ENCODE peak calls at places on chromosome 5, in five cellular contexts. One of them, this sample, is unnamed. For H3K27me3 and H3K9me3, the result is how much of the 10 kb centered on the place peaks cover.

GRCh38 chr5:90162324-90162723 is 247.2 kb downstream of the CETN3 start:
- DNase-seq in left lung: no peak
- DNase-seq in transverse colon: no peak
- DNase-seq in esophagus squamous epithelium: no peak
- DNase-seq in MM.1S: no peak
- DNase-seq in this sample: no peak

GRCh38 chr5:164185000-164185399 is 679.6 kb downstream of the MAT2B start:
- DNase-seq in left lung: no peak
- DNase-seq in transverse colon: no peak
- DNase-seq in esophagus squamous epithelium: no peak
- DNase-seq in MM.1S: no peak
- DNase-seq in this sample: no peak

GRCh38 chr5:62671479-62671878 is 92.9 kb downstream of the LRRC70 start:
- DNase-seq in left lung: no peak
- DNase-seq in esophagus squamous epithelium: no peak
- DNase-seq in MM.1S: no peak
- DNase-seq in transverse colon: no peak
- DNase-seq in this sample: no peak

GRCh38 chr5:109558952-109559351 is 130.8 kb upstream of the MAN2A1 start:
- DNase-seq in esophagus squamous epithelium: no peak
- DNase-seq in MM.1S: no peak
- DNase-seq in left lung: no peak
- DNase-seq in transverse colon: no peak
- DNase-seq in this sample: no peak

GRCh38 chr5:120678279-120678678 is 214.2 kb downstream of the PRR16 start:
- DNase-seq in esophagus squamous epithelium: no peak
- DNase-seq in left lung: no peak
- DNase-seq in MM.1S: no peak
- DNase-seq in transverse colon: no peak
- DNase-seq in this sample: no peak

GRCh38 chr5:153926201-153926600 is 112.5 kb downstream of the FAM114A2 start:
- DNase-seq in transverse colon: no peak
- DNase-seq in MM.1S: no peak
- DNase-seq in left lung: no peak
- DNase-seq in esophagus squamous epithelium: no peak
- DNase-seq in this sample: no peak

GRCh38 chr5:32170303-32171170 is 3.6 kb downstream of the GOLPH3 start:
- DNase-seq in left lung: no peak
- DNase-seq in MM.1S: no peak
- DNase-seq in esophagus squamous epithelium: no peak
- DNase-seq in transverse colon: no peak
- DNase-seq in this sample: peak

GRCh38 chr5:151162794-151163193 is 5.2 kb upstream of the ANXA6 start:
- DNase-seq in left lung: no peak
- DNase-seq in transverse colon: no peak
- DNase-seq in MM.1S: no peak
- DNase-seq in esophagus squamous epithelium: no peak
- DNase-seq in this sample: no peak

GRCh38 chr5:123283031-123283430 is 140.2 kb downstream of the CEP120 start:
- DNase-seq in esophagus squamous epithelium: no peak
- DNase-seq in left lung: no peak
- DNase-seq in transverse colon: no peak
- DNase-seq in MM.1S: no peak
- DNase-seq in this sample: peak

GRCh38 chr5:98847054-98847453 is 73.6 kb downstream of the RGMB start:
- DNase-seq in left lung: no peak
- DNase-seq in MM.1S: no peak
- DNase-seq in esophagus squamous epithelium: no peak
- DNase-seq in transverse colon: no peak
- DNase-seq in this sample: no peak

GRCh38 chr5:109703165-109703564 is 13.4 kb downstream of the MAN2A1 start:
- DNase-seq in esophagus squamous epithelium: no peak
- DNase-seq in MM.1S: no peak
- DNase-seq in left lung: no peak
- DNase-seq in transverse colon: no peak
- DNase-seq in this sample: no peak

GRCh38 chr5:54718647-54719046 is 201.1 kb downstream of the SNX18 start:
- DNase-seq in transverse colon: no peak
- DNase-seq in MM.1S: no peak
- DNase-seq in esophagus squamous epithelium: no peak
- DNase-seq in left lung: no peak
- DNase-seq in this sample: peak

GRCh38 chr5:169048568-169049125 is 252.3 kb downstream of the SLIT3 start:
- DNase-seq in esophagus squamous epithelium: no peak
- DNase-seq in MM.1S: no peak
- DNase-seq in transverse colon: no peak
- DNase-seq in left lung: no peak
- DNase-seq in this sample: no peak

GRCh38 chr5:162299793-162300192 is 232.2 kb downstream of the GABRG2 start:
- DNase-seq in transverse colon: no peak
- DNase-seq in esophagus squamous epithelium: no peak
- DNase-seq in MM.1S: no peak
- DNase-seq in left lung: no peak
- DNase-seq in this sample: no peak

GRCh38 chr5:172943906-172944305 is 15.3 kb upstream of the RPL26L1 start:
- DNase-seq in MM.1S: no peak
- DNase-seq in esophagus squamous epithelium: no peak
- DNase-seq in left lung: no peak
- DNase-seq in transverse colon: no peak
- DNase-seq in this sample: no peak

GRCh38 chr5:68214472-68215207 is 916 bp upstream of the PIK3R1 start:
- DNase-seq in MM.1S: peak
- DNase-seq in esophagus squamous epithelium: no peak
- DNase-seq in left lung: peak
- DNase-seq in transverse colon: no peak
- DNase-seq in this sample: no peak

GRCh38 chr5:68215208-68215887 is at the start of gene PIK3R1:
- DNase-seq in MM.1S: peak
- DNase-seq in esophagus squamous epithelium: peak
- DNase-seq in left lung: peak
- DNase-seq in transverse colon: peak
- DNase-seq in this sample: peak

GRCh38 chr5:68216737-68217231 is 1.2 kb downstream of the PIK3R1 start:
- DNase-seq in transverse colon: no peak
- DNase-seq in esophagus squamous epithelium: no peak
- DNase-seq in left lung: no peak
- DNase-seq in MM.1S: no peak
- DNase-seq in this sample: no peak

GRCh38 chr5:68217476-68217984 is 2.0 kb downstream of the PIK3R1 start:
- DNase-seq in esophagus squamous epithelium: no peak
- DNase-seq in transverse colon: no peak
- DNase-seq in left lung: no peak
- DNase-seq in MM.1S: no peak
- DNase-seq in this sample: no peak

GRCh38 chr5:68215888-68216736 is 556 bp downstream of the PIK3R1 start:
- DNase-seq in esophagus squamous epithelium: peak
- DNase-seq in left lung: peak
- DNase-seq in transverse colon: peak
- DNase-seq in MM.1S: peak
- DNase-seq in this sample: peak
- H3K4me3 ChIP-seq in esophagus squamous epithelium: peak
- H3K4me3 ChIP-seq in left lung: peak
- H3K4me3 ChIP-seq in transverse colon: peak
- H3K4me3 ChIP-seq in MM.1S: peak
- H3K4me3 ChIP-seq in this sample: peak

GRCh38 chr5:51208291-51208690 is 175.0 kb upstream of the ISL1 start:
- DNase-seq in MM.1S: no peak
- DNase-seq in left lung: no peak
- DNase-seq in transverse colon: no peak
- DNase-seq in esophagus squamous epithelium: no peak
- DNase-seq in this sample: no peak
- H3K27me3 ChIP-seq in MM.1S: under half
- H3K27me3 ChIP-seq in left lung: under half
- H3K27me3 ChIP-seq in transverse colon: under half
- H3K27me3 ChIP-seq in esophagus squamous epithelium: under half
- H3K27me3 ChIP-seq in this sample: under half

GRCh38 chr5:158198636-158199035 is 339.7 kb upstream of the CLINT1 start:
- DNase-seq in esophagus squamous epithelium: no peak
- DNase-seq in MM.1S: peak
- DNase-seq in left lung: no peak
- DNase-seq in transverse colon: no peak
- DNase-seq in this sample: no peak

GRCh38 chr5:158195811-158196210 is 336.9 kb upstream of the CLINT1 start:
- DNase-seq in esophagus squamous epithelium: no peak
- DNase-seq in transverse colon: no peak
- DNase-seq in MM.1S: no peak
- DNase-seq in left lung: no peak
- DNase-seq in this sample: no peak

GRCh38 chr5:158194561-158194961 is 335.6 kb upstream of the CLINT1 start:
- DNase-seq in left lung: no peak
- DNase-seq in transverse colon: no peak
- DNase-seq in MM.1S: no peak
- DNase-seq in esophagus squamous epithelium: no peak
- DNase-seq in this sample: no peak
- H3K9me3 ChIP-seq in left lung: under half
- H3K9me3 ChIP-seq in transverse colon: under half
- H3K9me3 ChIP-seq in MM.1S: under half
- H3K9me3 ChIP-seq in esophagus squamous epithelium: under half
- H3K9me3 ChIP-seq in this sample: under half

GRCh38 chr5:132979367-132979935 is 16.0 kb upstream of the AFF4 start:
- DNase-seq in esophagus squamous epithelium: no peak
- DNase-seq in transverse colon: no peak
- DNase-seq in left lung: no peak
- DNase-seq in MM.1S: no peak
- DNase-seq in this sample: no peak
- H3K4me3 ChIP-seq in esophagus squamous epithelium: no peak
- H3K4me3 ChIP-seq in transverse colon: no peak
- H3K4me3 ChIP-seq in left lung: no peak
- H3K4me3 ChIP-seq in MM.1S: no peak
- H3K4me3 ChIP-seq in this sample: no peak

DNA sequence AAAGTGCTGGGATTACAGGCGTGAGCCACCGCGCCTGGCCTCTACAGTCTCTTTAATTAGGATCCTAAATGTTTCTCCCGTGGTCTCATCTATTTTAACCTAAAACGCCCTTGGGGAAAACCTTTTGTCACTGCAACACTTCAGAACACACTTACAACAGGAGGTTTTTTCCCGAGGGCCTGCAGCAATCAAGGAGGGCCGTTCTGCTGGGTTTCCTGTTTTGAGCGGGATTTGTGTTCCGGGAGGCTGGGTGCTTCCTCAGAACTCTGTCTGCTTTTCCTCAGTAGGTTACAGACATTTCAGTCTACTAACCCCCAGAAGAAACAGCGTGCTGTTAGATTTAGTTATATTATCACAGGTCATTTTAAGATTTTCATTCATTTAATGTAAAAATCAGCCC is 65.4 kb upstream of the IRX4 start:
- DNase-seq in MM.1S: no peak
- DNase-seq in left lung: no peak
- DNase-seq in transverse colon: no peak
- DNase-seq in esophagus squamous epithelium: no peak
- DNase-seq in this sample: no peak
- H3K27me3 ChIP-seq in MM.1S: half or more
- H3K27me3 ChIP-seq in left lung: under half
- H3K27me3 ChIP-seq in transverse colon: under half
- H3K27me3 ChIP-seq in esophagus squamous epithelium: under half
- H3K27me3 ChIP-seq in this sample: under half

DNA sequence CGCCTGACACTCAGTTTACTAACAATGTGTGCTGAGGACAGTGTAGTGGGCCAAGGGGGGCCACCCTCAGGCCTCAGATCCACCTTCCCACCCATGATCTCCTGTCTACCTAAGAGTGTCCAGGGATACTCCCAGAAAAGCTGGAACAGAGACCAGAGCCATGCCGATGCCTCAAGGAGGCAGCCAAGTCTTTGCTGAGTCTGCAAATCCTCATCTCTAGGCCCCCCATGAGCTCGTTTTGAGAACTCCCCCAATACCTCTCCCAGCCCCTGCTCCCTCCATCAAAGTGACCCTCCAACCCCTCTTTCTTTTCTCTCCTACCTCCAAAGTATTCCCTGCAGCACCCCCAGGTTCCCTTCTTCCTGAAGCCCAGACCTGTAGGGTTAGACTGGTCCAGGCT is 53.5 kb downstream of the PCDH1 start:
- DNase-seq in transverse colon: no peak
- DNase-seq in MM.1S: no peak
- DNase-seq in esophagus squamous epithelium: no peak
- DNase-seq in left lung: no peak
- DNase-seq in this sample: no peak
- H3K9me3 ChIP-seq in transverse colon: under half
- H3K9me3 ChIP-seq in MM.1S: under half
- H3K9me3 ChIP-seq in esophagus squamous epithelium: under half
- H3K9me3 ChIP-seq in left lung: under half
- H3K9me3 ChIP-seq in this sample: under half

This sample was measured in MG63.